ENCODE peak calls at places on chromosomes 3 and 15, in six cellular contexts. One of them, this sample, is unnamed.

GRCh38 chr15:91263632-91264477 is 163.8 kb downstream of the SV2B start:
- DNase-seq in mesothelial cell of epicardium: no peak
- DNase-seq in upper lobe of right lung: no peak
- DNase-seq in psoas muscle: peak
- DNase-seq in mesenchymal stem cell: no peak
- DNase-seq in nephron progenitor cell: no peak
- DNase-seq in this sample: no peak

GRCh38 chr3:131402391-131403039 is 20.9 kb downstream of the NUDT16 start:
- DNase-seq in mesenchymal stem cell: peak
- DNase-seq in nephron progenitor cell: no peak
- DNase-seq in mesothelial cell of epicardium: no peak
- DNase-seq in upper lobe of right lung: peak
- DNase-seq in psoas muscle: no peak
- DNase-seq in this sample: no peak

GRCh38 chr3:54830658-54831057 is 97.2 kb downstream of the LRTM1 start:
- DNase-seq in mesenchymal stem cell: peak
- DNase-seq in nephron progenitor cell: peak
- DNase-seq in mesothelial cell of epicardium: no peak
- DNase-seq in upper lobe of right lung: no peak
- DNase-seq in psoas muscle: no peak
- DNase-seq in this sample: peak

GRCh38 chr3:132242790-132243189 is 74.4 kb upstream of the ACP3 start:
- DNase-seq in mesenchymal stem cell: no peak
- DNase-seq in nephron progenitor cell: no peak
- DNase-seq in upper lobe of right lung: no peak
- DNase-seq in psoas muscle: no peak
- DNase-seq in mesothelial cell of epicardium: no peak
- DNase-seq in this sample: no peak

GRCh38 chr3:11954312-11954934 is 49.8 kb upstream of the SYN2 start:
- DNase-seq in upper lobe of right lung: no peak
- DNase-seq in psoas muscle: no peak
- DNase-seq in nephron progenitor cell: no peak
- DNase-seq in mesothelial cell of epicardium: no peak
- DNase-seq in mesenchymal stem cell: no peak
- DNase-seq in this sample: no peak

GRCh38 chr15:89119489-89120478 is 31.5 kb downstream of the ABHD2 start:
- DNase-seq in upper lobe of right lung: no peak
- DNase-seq in nephron progenitor cell: no peak
- DNase-seq in mesenchymal stem cell: peak
- DNase-seq in psoas muscle: no peak
- DNase-seq in mesothelial cell of epicardium: no peak
- DNase-seq in this sample: no peak

GRCh38 chr15:75153084-75153483 is 48.6 kb upstream of the C15orf39 start:
- DNase-seq in mesenchymal stem cell: peak
- DNase-seq in mesothelial cell of epicardium: no peak
- DNase-seq in nephron progenitor cell: no peak
- DNase-seq in upper lobe of right lung: no peak
- DNase-seq in psoas muscle: no peak
- DNase-seq in this sample: no peak

GRCh38 chr3:21573291-21573690 is 177.7 kb downstream of the ZNF385D start:
- DNase-seq in mesenchymal stem cell: no peak
- DNase-seq in mesothelial cell of epicardium: no peak
- DNase-seq in upper lobe of right lung: no peak
- DNase-seq in psoas muscle: no peak
- DNase-seq in nephron progenitor cell: no peak
- DNase-seq in this sample: no peak

GRCh38 chr15:47409038-47409437 is 308.3 kb upstream of the SEMA6D start:
- DNase-seq in upper lobe of right lung: no peak
- DNase-seq in mesenchymal stem cell: no peak
- DNase-seq in psoas muscle: no peak
- DNase-seq in mesothelial cell of epicardium: no peak
- DNase-seq in nephron progenitor cell: no peak
- DNase-seq in this sample: no peak

This sample was measured in H1.